ENCODE peak calls at places on chromosomes 12 and 14, in seven cellular contexts. J is neuronal stem cell; Z is tibial nerve; R is CD8-positive, alpha-beta memory T cell; F is left ventricle myocardium inferior; G is psoas muscle; Q is A549. Y is an unnamed sample.
A peak's percentile ranks its signal among the peaks of the same experiment; 100 is the strongest.

GRCh38 chr14:78982551-78982950 is 812.4 kb downstream of the NRXN3 start:
- DNase-seq in J (no peak), R (no peak), Z (no peak), F (no peak), G (no peak), Q (no peak), Y (no peak)

GRCh38 chr12:57244306-57244696 is 6.7 kb downstream of the STAC3 start:
- DNase-seq in J (no peak), G (no peak), Z (no peak), R (no peak), F (no peak), Q (no peak), Y (no peak)

GRCh38 chr14:94768521-94769412 is 1.1 kb downstream of the GSC start:
- DNase-seq in Q (peak; percentile 13), F (no peak), R (peak; percentile 55), Z (peak; percentile 59), G (peak; percentile 59), J (no peak), Y (no peak)

GRCh38 chr14:63423889-63424288 is 105.2 kb upstream of the GPHB5 start:
- DNase-seq in R (no peak), J (no peak), Q (no peak), G (no peak), Z (no peak), F (no peak), Y (no peak)

GRCh38 chr14:56491299-56492285 is 88.0 kb upstream of the TMEM260 start:
- DNase-seq in Z (peak; percentile 48), Q (peak; percentile 72), R (no peak), G (no peak), J (peak; percentile 90), F (no peak), Y (peak; percentile 85)

GRCh38 chr12:113373966-113374365 is 15.6 kb downstream of the PLBD2 start:
- DNase-seq in J (no peak), R (no peak), Z (no peak), Q (no peak), G (no peak), F (no peak), Y (no peak)

GRCh38 chr14:74302160-74302628 is 540 bp downstream of the ABCD4 start:
- DNase-seq in Q (peak; percentile 51), J (no peak), F (no peak), R (no peak), G (no peak), Z (no peak), Y (no peak)

GRCh38 chr12:104136577-104136976 is 1.4 kb downstream of the NFYB start:
- DNase-seq in Q (no peak), G (no peak), Z (no peak), R (no peak), F (no peak), J (no peak), Y (no peak)

GRCh38 chr12:4210158-4210557 is 63.4 kb upstream of the CCND2 start:
- DNase-seq in Z (no peak), F (no peak), G (no peak), J (no peak), R (no peak), Q (no peak), Y (no peak)

GRCh38 chr12:61654698-61655097 is 605.5 kb upstream of the USP15 start:
- DNase-seq in R (no peak), J (no peak), G (no peak), Q (peak; percentile 6), Z (no peak), F (no peak), Y (no peak)

GRCh38 chr12:62603061-62603810 is 136.6 kb downstream of the MON2 start:
- DNase-seq in J (peak; percentile 82), F (peak; percentile 87), Q (peak; percentile 89), Z (peak; percentile 66), G (peak; percentile 88), R (peak; percentile 88), Y (peak; percentile 60)

GRCh38 chr12:44847888-44848770 is 28.0 kb downstream of the NELL2 start:
- DNase-seq in F (no peak), R (peak; percentile 87), G (no peak), J (no peak), Q (no peak), Z (no peak), Y (no peak)

GRCh38 chr14:98022541-98023520 is 1225.6 kb downstream of the VRK1 start:
- DNase-seq in F (no peak), R (no peak), Q (no peak), G (no peak), J (peak; percentile 21), Z (no peak), Y (no peak)

GRCh38 chr12:7162691-7163114 is 26.8 kb upstream of the PEX5 start:
- DNase-seq in R (no peak), F (no peak), G (no peak), Z (no peak), Q (peak; percentile 56), J (no peak), Y (peak; percentile 55)

GRCh38 chr12:86290615-86291014 is 34.4 kb upstream of the MGAT4C start:
- DNase-seq in Z (no peak), G (no peak), Q (no peak), F (no peak), J (no peak), R (no peak), Y (no peak)

GRCh38 chr12:563250-563781 is 99.9 kb downstream of the NINJ2 start:
- DNase-seq in G (no peak), J (no peak), F (no peak), Q (no peak), Z (no peak), R (peak; percentile 80), Y (no peak)

GRCh38 chr14:70448633-70449032 is 3.3 kb upstream of the ADAM21 start:
- DNase-seq in R (no peak), F (no peak), Z (no peak), Q (peak; percentile 48), J (no peak), G (no peak), Y (no peak)

GRCh38 chr12:77342275-77342674 is 276.9 kb upstream of the E2F7 start:
- DNase-seq in J (no peak), R (no peak), G (no peak), Z (no peak), F (no peak), Q (no peak), Y (no peak)

GRCh38 chr14:101062065-101062450 is 158.5 kb upstream of the RTL1 start:
- DNase-seq in Q (no peak), R (no peak), G (peak; percentile 3), Z (peak; percentile 16), F (no peak), J (no peak), Y (no peak)

GRCh38 chr12:13255792-13256704 is 59.5 kb downstream of the EMP1 start:
- DNase-seq in F (peak; percentile 91), Q (peak; percentile 95), R (peak; percentile 75), G (peak; percentile 92), Z (peak; percentile 92), J (peak; percentile 93), Y (peak; percentile 97)
- H3K4me3 ChIP-seq in F (peak overlapping the region; percentile 58), Q (peak overlapping the region; percentile 40), R (no peak overlapping the region), G (peak overlapping the region; percentile 48), Z (peak overlapping the region; percentile 19), J (no peak overlapping the region), Y (no peak overlapping the region)

GRCh38 chr12:34384693-34385092 is 362.4 kb downstream of the ALG10 start:
- DNase-seq in R (no peak), Q (no peak), J (no peak), F (no peak), Z (no peak), G (no peak), Y (no peak)

GRCh38 chr12:34376133-34376799 is 354.0 kb downstream of the ALG10 start:
- DNase-seq in F (no peak), G (no peak), R (no peak), J (no peak), Z (no peak), Q (no peak), Y (no peak)

GRCh38 chr12:34377243-34378035 is 355.1 kb downstream of the ALG10 start:
- DNase-seq in R (no peak), J (no peak), F (no peak), G (no peak), Z (no peak), Q (no peak), Y (no peak)

GRCh38 chr12:34373926-34374325 is 351.6 kb downstream of the ALG10 start:
- DNase-seq in Z (no peak), Q (no peak), F (no peak), J (no peak), G (no peak), R (no peak), Y (no peak)

DNA sequence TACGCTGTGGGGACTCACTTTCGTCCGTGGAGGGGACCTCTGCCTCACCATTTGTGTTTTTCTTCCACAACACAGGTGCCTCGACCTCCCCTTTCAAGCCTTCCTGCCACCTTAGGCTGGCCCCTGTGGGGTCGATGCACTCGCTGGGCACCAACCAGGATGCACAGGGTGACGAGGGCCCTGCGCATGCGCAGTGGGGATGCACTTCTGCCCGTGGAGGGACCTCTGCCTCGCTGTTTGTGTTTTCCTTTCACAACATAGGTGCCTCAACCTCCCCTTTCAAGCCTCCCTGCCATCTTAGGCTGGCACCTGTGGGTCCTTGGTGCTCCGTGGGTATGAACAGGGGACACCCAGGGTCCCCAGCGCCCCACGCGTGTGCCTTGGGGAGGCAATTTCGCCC is 356.8 kb downstream of the ALG10 start:
- DNase-seq in F (no peak), J (no peak), R (no peak), G (no peak), Q (no peak), Z (no peak), Y (no peak)
- H3K9me3 ChIP-seq in F (peaks cover 84% of the 10 kb centered on the region), J (peaks cover 87% of the 10 kb centered on the region), R (no peaks in the 10 kb centered on the region), G (no peaks in the 10 kb centered on the region), Q (no peaks in the 10 kb centered on the region), Z (no peaks in the 10 kb centered on the region), Y (peaks cover 27% of the 10 kb centered on the region)

GRCh38 chr14:21440857-21441256 is 15.1 kb downstream of the CHD8 start:
- DNase-seq in F (no peak), Z (no peak), Q (no peak), G (no peak), J (no peak), R (no peak), Y (no peak)

GRCh38 chr14:21431126-21431525 is 24.8 kb downstream of the CHD8 start:
- DNase-seq in Q (no peak), J (no peak), Z (no peak), G (no peak), R (no peak), F (no peak), Y (no peak)

GRCh38 chr14:21437063-21437901 is 18.6 kb downstream of the CHD8 start:
- DNase-seq in F (peak; percentile 99), Q (peak; percentile 98), Z (peak; percentile 100), J (peak; percentile 100), R (peak; percentile 99), G (peak; percentile 100), Y (peak; percentile 98)

DNA sequence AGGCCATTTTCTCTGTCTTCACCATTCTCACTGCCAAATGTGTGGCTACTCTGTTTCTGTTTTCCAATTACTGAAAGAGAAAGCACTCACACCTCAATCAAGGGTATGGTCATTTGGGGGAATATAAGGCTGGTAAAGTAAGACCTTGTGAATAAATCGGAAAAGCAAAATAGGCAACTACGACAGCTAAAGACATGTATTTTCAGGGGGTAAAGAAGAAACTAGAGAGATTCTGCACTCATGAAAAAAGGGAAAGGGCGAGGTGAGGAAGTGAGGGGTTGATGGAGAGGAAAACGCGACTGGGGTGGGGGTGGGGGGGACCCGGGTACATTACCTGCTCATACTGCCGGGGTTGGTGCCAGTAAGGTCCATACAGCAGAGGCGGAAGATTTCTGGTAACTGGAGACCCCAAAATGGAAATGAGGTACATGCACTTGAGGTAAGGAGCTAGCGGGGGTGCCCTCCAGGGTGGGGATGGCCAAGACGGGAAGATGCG is 19.3 kb downstream of the CHD8 start:
- DNase-seq in R (no peak), Q (no peak), G (no peak), F (no peak), Z (no peak), J (no peak), Y (no peak)
- H3K4me3 ChIP-seq in R (peak overlapping the region; percentile 91), Q (peak overlapping the region; percentile 70), G (peak overlapping the region; percentile 84), F (peak overlapping the region; percentile 88), Z (peak overlapping the region; percentile 92), J (peak overlapping the region; percentile 94), Y (peak overlapping the region; percentile 78)

GRCh38 chr14:25836647-25837046 is 761.2 kb downstream of the NOVA1 start:
- DNase-seq in Z (no peak), G (no peak), R (no peak), F (no peak), Q (no peak), J (no peak), Y (no peak)
- H3K9me3 ChIP-seq in Z (no peaks in the 10 kb centered on the region), G (no peaks in the 10 kb centered on the region), R (no peaks in the 10 kb centered on the region), F (no peaks in the 10 kb centered on the region), Q (no peaks in the 10 kb centered on the region), J (no peaks in the 10 kb centered on the region), Y (no peaks in the 10 kb centered on the region)

Y was measured in iPS DF 6.9.